ENCODE peak calls at places on chromosome 14, in five cellular contexts. One of them, this sample, is unnamed.

GRCh38 chr14:43005807-43006206 is 1399.1 kb downstream of the LRFN5 start:
- DNase-seq in T-helper 9 cell: no peak
- DNase-seq in effector memory CD4-positive, alpha-beta T cell: no peak
- DNase-seq in activated gamma-delta T cell treated with Interleukin-2 at 50 U/mL for 16 hours: no peak
- DNase-seq in nephron progenitor cell: no peak
- DNase-seq in this sample: no peak

GRCh38 chr14:76770521-76771431 is 9.5 kb downstream of the VASH1 start:
- DNase-seq in T-helper 9 cell: no peak
- DNase-seq in effector memory CD4-positive, alpha-beta T cell: no peak
- DNase-seq in activated gamma-delta T cell treated with Interleukin-2 at 50 U/mL for 16 hours: no peak
- DNase-seq in nephron progenitor cell: no peak
- DNase-seq in this sample: no peak

GRCh38 chr14:24422694-24423531 is 6.6 kb downstream of the CBLN3 start:
- DNase-seq in T-helper 9 cell: no peak
- DNase-seq in effector memory CD4-positive, alpha-beta T cell: no peak
- DNase-seq in activated gamma-delta T cell treated with Interleukin-2 at 50 U/mL for 16 hours: no peak
- DNase-seq in nephron progenitor cell: no peak
- DNase-seq in this sample: peak

GRCh38 chr14:54686219-54686870 is 119.4 kb downstream of the SAMD4A start:
- DNase-seq in T-helper 9 cell: no peak
- DNase-seq in effector memory CD4-positive, alpha-beta T cell: no peak
- DNase-seq in activated gamma-delta T cell treated with Interleukin-2 at 50 U/mL for 16 hours: no peak
- DNase-seq in nephron progenitor cell: no peak
- DNase-seq in this sample: no peak

GRCh38 chr14:59484611-59485174 is 376 bp downstream of the JKAMP start:
- DNase-seq in T-helper 9 cell: no peak
- DNase-seq in effector memory CD4-positive, alpha-beta T cell: no peak
- DNase-seq in activated gamma-delta T cell treated with Interleukin-2 at 50 U/mL for 16 hours: peak
- DNase-seq in nephron progenitor cell: no peak
- DNase-seq in this sample: no peak

GRCh38 chr14:44453433-44454171 is 53.5 kb downstream of the FSCB start:
- DNase-seq in T-helper 9 cell: no peak
- DNase-seq in effector memory CD4-positive, alpha-beta T cell: no peak
- DNase-seq in activated gamma-delta T cell treated with Interleukin-2 at 50 U/mL for 16 hours: no peak
- DNase-seq in nephron progenitor cell: no peak
- DNase-seq in this sample: no peak

GRCh38 chr14:72525087-72525909 is 368.6 kb downstream of the DPF3 start:
- DNase-seq in T-helper 9 cell: no peak
- DNase-seq in effector memory CD4-positive, alpha-beta T cell: no peak
- DNase-seq in activated gamma-delta T cell treated with Interleukin-2 at 50 U/mL for 16 hours: no peak
- DNase-seq in nephron progenitor cell: no peak
- DNase-seq in this sample: no peak

GRCh38 chr14:91929700-91930099 is 17.8 kb downstream of the FBLN5 start:
- DNase-seq in T-helper 9 cell: no peak
- DNase-seq in effector memory CD4-positive, alpha-beta T cell: no peak
- DNase-seq in activated gamma-delta T cell treated with Interleukin-2 at 50 U/mL for 16 hours: no peak
- DNase-seq in nephron progenitor cell: no peak
- DNase-seq in this sample: no peak

GRCh38 chr14:72869407-72870329 is 24.2 kb downstream of the DPF3 start:
- DNase-seq in T-helper 9 cell: no peak
- DNase-seq in effector memory CD4-positive, alpha-beta T cell: no peak
- DNase-seq in activated gamma-delta T cell treated with Interleukin-2 at 50 U/mL for 16 hours: no peak
- DNase-seq in nephron progenitor cell: no peak
- DNase-seq in this sample: no peak

GRCh38 chr14:25537846-25538455 is 488.0 kb upstream of the STXBP6 start:
- DNase-seq in T-helper 9 cell: no peak
- DNase-seq in effector memory CD4-positive, alpha-beta T cell: no peak
- DNase-seq in activated gamma-delta T cell treated with Interleukin-2 at 50 U/mL for 16 hours: no peak
- DNase-seq in nephron progenitor cell: peak
- DNase-seq in this sample: peak

GRCh38 chr14:67571275-67571990 is 28.6 kb downstream of the PIGH start:
- DNase-seq in T-helper 9 cell: peak
- DNase-seq in effector memory CD4-positive, alpha-beta T cell: peak
- DNase-seq in activated gamma-delta T cell treated with Interleukin-2 at 50 U/mL for 16 hours: peak
- DNase-seq in nephron progenitor cell: peak
- DNase-seq in this sample: peak

GRCh38 chr14:96146131-96146771 is 58.4 kb upstream of the BDKRB2 start:
- DNase-seq in T-helper 9 cell: no peak
- DNase-seq in effector memory CD4-positive, alpha-beta T cell: no peak
- DNase-seq in activated gamma-delta T cell treated with Interleukin-2 at 50 U/mL for 16 hours: no peak
- DNase-seq in nephron progenitor cell: no peak
- DNase-seq in this sample: no peak

GRCh38 chr14:35365130-35366047 is 39.2 kb downstream of the NFKBIA start:
- DNase-seq in T-helper 9 cell: no peak
- DNase-seq in effector memory CD4-positive, alpha-beta T cell: no peak
- DNase-seq in activated gamma-delta T cell treated with Interleukin-2 at 50 U/mL for 16 hours: peak
- DNase-seq in nephron progenitor cell: no peak
- DNase-seq in this sample: peak

GRCh38 chr14:103402700-103403099 is 17.5 kb downstream of the MARK3 start:
- DNase-seq in T-helper 9 cell: no peak
- DNase-seq in effector memory CD4-positive, alpha-beta T cell: no peak
- DNase-seq in activated gamma-delta T cell treated with Interleukin-2 at 50 U/mL for 16 hours: no peak
- DNase-seq in nephron progenitor cell: no peak
- DNase-seq in this sample: no peak

GRCh38 chr14:90671835-90672234 is 144.4 kb downstream of the TTC7B start:
- DNase-seq in T-helper 9 cell: no peak
- DNase-seq in effector memory CD4-positive, alpha-beta T cell: no peak
- DNase-seq in activated gamma-delta T cell treated with Interleukin-2 at 50 U/mL for 16 hours: no peak
- DNase-seq in nephron progenitor cell: no peak
- DNase-seq in this sample: no peak

GRCh38 chr14:85387181-85387580 is 142.8 kb upstream of the FLRT2 start:
- DNase-seq in T-helper 9 cell: no peak
- DNase-seq in effector memory CD4-positive, alpha-beta T cell: no peak
- DNase-seq in activated gamma-delta T cell treated with Interleukin-2 at 50 U/mL for 16 hours: no peak
- DNase-seq in nephron progenitor cell: no peak
- DNase-seq in this sample: no peak

GRCh38 chr14:31090872-31091764 is 64.9 kb upstream of the STRN3 start:
- DNase-seq in T-helper 9 cell: no peak
- DNase-seq in effector memory CD4-positive, alpha-beta T cell: no peak
- DNase-seq in activated gamma-delta T cell treated with Interleukin-2 at 50 U/mL for 16 hours: no peak
- DNase-seq in nephron progenitor cell: no peak
- DNase-seq in this sample: peak

GRCh38 chr14:68395585-68395984 is 397.3 kb downstream of the ZFP36L1 start:
- DNase-seq in T-helper 9 cell: no peak
- DNase-seq in effector memory CD4-positive, alpha-beta T cell: no peak
- DNase-seq in activated gamma-delta T cell treated with Interleukin-2 at 50 U/mL for 16 hours: no peak
- DNase-seq in nephron progenitor cell: no peak
- DNase-seq in this sample: no peak

GRCh38 chr14:78848234-78848820 is 678.2 kb downstream of the NRXN3 start:
- DNase-seq in T-helper 9 cell: peak
- DNase-seq in effector memory CD4-positive, alpha-beta T cell: no peak
- DNase-seq in activated gamma-delta T cell treated with Interleukin-2 at 50 U/mL for 16 hours: peak
- DNase-seq in nephron progenitor cell: peak
- DNase-seq in this sample: peak

GRCh38 chr14:96072746-96073145 is 33.6 kb downstream of the C14orf132 start:
- DNase-seq in T-helper 9 cell: no peak
- DNase-seq in effector memory CD4-positive, alpha-beta T cell: no peak
- DNase-seq in activated gamma-delta T cell treated with Interleukin-2 at 50 U/mL for 16 hours: no peak
- DNase-seq in nephron progenitor cell: no peak
- DNase-seq in this sample: no peak

GRCh38 chr14:61203059-61203753 is 77.9 kb downstream of the TMEM30B start:
- DNase-seq in T-helper 9 cell: no peak
- DNase-seq in effector memory CD4-positive, alpha-beta T cell: no peak
- DNase-seq in activated gamma-delta T cell treated with Interleukin-2 at 50 U/mL for 16 hours: no peak
- DNase-seq in nephron progenitor cell: peak
- DNase-seq in this sample: no peak

GRCh38 chr14:77268989-77269595 is 1.9 kb downstream of the NGB start:
- DNase-seq in T-helper 9 cell: no peak
- DNase-seq in effector memory CD4-positive, alpha-beta T cell: no peak
- DNase-seq in activated gamma-delta T cell treated with Interleukin-2 at 50 U/mL for 16 hours: no peak
- DNase-seq in nephron progenitor cell: no peak
- DNase-seq in this sample: no peak

GRCh38 chr14:44803239-44803905 is 158.4 kb downstream of the KLHL28 start:
- DNase-seq in T-helper 9 cell: no peak
- DNase-seq in effector memory CD4-positive, alpha-beta T cell: no peak
- DNase-seq in activated gamma-delta T cell treated with Interleukin-2 at 50 U/mL for 16 hours: no peak
- DNase-seq in nephron progenitor cell: no peak
- DNase-seq in this sample: peak

GRCh38 chr14:105364100-105364708 is 34.1 kb upstream of the TEX22 start:
- DNase-seq in T-helper 9 cell: peak
- DNase-seq in effector memory CD4-positive, alpha-beta T cell: peak
- DNase-seq in activated gamma-delta T cell treated with Interleukin-2 at 50 U/mL for 16 hours: peak
- DNase-seq in nephron progenitor cell: no peak
- DNase-seq in this sample: no peak

GRCh38 chr14:76463105-76463504 is 87.2 kb downstream of the ESRRB start:
- DNase-seq in T-helper 9 cell: no peak
- DNase-seq in effector memory CD4-positive, alpha-beta T cell: no peak
- DNase-seq in activated gamma-delta T cell treated with Interleukin-2 at 50 U/mL for 16 hours: no peak
- DNase-seq in nephron progenitor cell: no peak
- DNase-seq in this sample: no peak